ENCODE peak calls at places on chromosomes 2 and 18, in five cellular contexts. Y, J, L, F and Z are unnamed samples.

GRCh38 chr2:43039376-43040080 is 186.9 kb downstream of the ZFP36L2 start:
- DNase-seq in Y (no peak), J (no peak), L (no peak), F (no peak), Z (no peak)

GRCh38 chr18:75173125-75173432 is 35.9 kb downstream of the PTGR3 start:
- DNase-seq in Y (peak), J (no peak), L (peak), F (no peak), Z (peak)

GRCh38 chr18:74861154-74861553 is 263.5 kb downstream of the ZNF407 start:
- DNase-seq in Y (no peak), J (no peak), L (peak), F (peak), Z (no peak)

GRCh38 chr2:123826729-123827271 is 198.3 kb upstream of the CNTNAP5 start:
- DNase-seq in Y (no peak), J (no peak), L (no peak), F (no peak), Z (no peak)

GRCh38 chr2:39008663-39009062 is 112.2 kb downstream of the SOS1 start:
- DNase-seq in Y (no peak), J (no peak), L (no peak), F (peak), Z (no peak)

GRCh38 chr2:88880441-88880953 is 189.0 kb downstream of the RPIA start:
- DNase-seq in Y (peak), J (peak), L (peak), F (peak), Z (peak)

GRCh38 chr2:174024524-174025270 is 59.5 kb upstream of the SP3 start:
- DNase-seq in Y (no peak), J (no peak), L (no peak), F (no peak), Z (no peak)

GRCh38 chr2:74261204-74261864 is 62.9 kb downstream of the MTHFD2 start:
- DNase-seq in Y (no peak), J (no peak), L (peak), F (peak), Z (peak)

GRCh38 chr2:46179037-46179621 is 118.1 kb upstream of the EPAS1 start:
- DNase-seq in Y (peak), J (peak), L (no peak), F (peak), Z (no peak)

GRCh38 chr2:102048465-102048864 is 56.7 kb downstream of the IL1R2 start:
- DNase-seq in Y (no peak), J (no peak), L (no peak), F (peak), Z (no peak)

GRCh38 chr18:23662309-23663263 is at the start of gene ANKRD29:
- DNase-seq in Y (peak), J (peak), L (no peak), F (peak), Z (peak)

GRCh38 chr2:238320648-238321281 is 447 bp downstream of the TRAF3IP1 start:
- DNase-seq in Y (peak), J (peak), L (no peak), F (no peak), Z (peak)

GRCh38 chr2:127195140-127196074 is 24.7 kb downstream of the CYP27C1 start:
- DNase-seq in Y (no peak), J (no peak), L (no peak), F (no peak), Z (no peak)

GRCh38 chr2:240293865-240294461 is 141.5 kb upstream of the GPC1 start:
- DNase-seq in Y (no peak), J (no peak), L (no peak), F (no peak), Z (no peak)

GRCh38 chr18:26133652-26134051 is at the start of gene PSMA8:
- DNase-seq in Y (no peak), J (no peak), L (no peak), F (peak), Z (no peak)

GRCh38 chr2:85785027-85785822 is 31.4 kb downstream of the ATOH8 start:
- DNase-seq in Y (peak), J (no peak), L (no peak), F (no peak), Z (no peak)

GRCh38 chr18:24118750-24119577 is 19.9 kb upstream of the CABYR start:
- DNase-seq in Y (peak), J (peak), L (peak), F (peak), Z (peak)

GRCh38 chr2:197072533-197072932 is 146.0 kb upstream of the PGAP1 start:
- DNase-seq in Y (no peak), J (no peak), L (no peak), F (no peak), Z (no peak)

GRCh38 chr18:79518028-79518682 is 122.4 kb downstream of the NFATC1 start:
- DNase-seq in Y (no peak), J (no peak), L (no peak), F (no peak), Z (no peak)

GRCh38 chr18:23212161-23212560 is 76.9 kb downstream of the CABLES1 start:
- DNase-seq in Y (no peak), J (no peak), L (no peak), F (no peak), Z (no peak)

GRCh38 chr2:134446431-134447091 is 192.7 kb downstream of the MGAT5 start:
- DNase-seq in Y (no peak), J (no peak), L (no peak), F (peak), Z (no peak)

GRCh38 chr2:179454443-179455218 is 190.0 kb upstream of the SESTD1 start:
- DNase-seq in Y (no peak), J (no peak), L (peak), F (peak), Z (no peak)

GRCh38 chr2:216911886-216912285 is 52.0 kb upstream of the TNP1 start:
- DNase-seq in Y (no peak), J (no peak), L (no peak), F (no peak), Z (no peak)

GRCh38 chr18:51257150-51257549 is 59.7 kb upstream of the MEX3C start:
- DNase-seq in Y (no peak), J (no peak), L (no peak), F (no peak), Z (no peak)

GRCh38 chr2:168371273-168371992 is 84.6 kb upstream of the CERS6 start:
- DNase-seq in Y (no peak), J (no peak), L (no peak), F (no peak), Z (no peak)

GRCh38 chr18:76977681-76978234 is 154.8 kb downstream of the MBP start:
- DNase-seq in Y (no peak), J (no peak), L (no peak), F (no peak), Z (no peak)

GRCh38 chr2:139365189-139365588 is 585.0 kb upstream of the NXPH2 start:
- DNase-seq in Y (no peak), J (no peak), L (no peak), F (no peak), Z (no peak)

GRCh38 chr2:112764071-112765044 is at the start of gene CKAP2L:
- DNase-seq in Y (peak), J (peak), L (peak), F (peak), Z (peak)

GRCh38 chr2:27833931-27834330 is 56.3 kb downstream of the RBKS start:
- DNase-seq in Y (no peak), J (no peak), L (no peak), F (no peak), Z (no peak)

GRCh38 chr2:236711440-236711839 is 141.8 kb downstream of the ACKR3 start:
- DNase-seq in Y (peak), J (no peak), L (no peak), F (no peak), Z (no peak)

GRCh38 chr2:125615438-125615837 is 1040.5 kb upstream of the GYPC start:
- DNase-seq in Y (no peak), J (no peak), L (no peak), F (no peak), Z (no peak)

GRCh38 chr2:68319397-68320117 is at the start of gene CNRIP1:
- DNase-seq in Y (peak), J (peak), L (no peak), F (peak), Z (peak)

GRCh38 chr2:112829931-112830330 is 6.6 kb downstream of the IL1B start:
- DNase-seq in Y (no peak), J (no peak), L (no peak), F (no peak), Z (no peak)

GRCh38 chr2:120826716-120827410 is 91.2 kb downstream of the GLI2 start:
- DNase-seq in Y (no peak), J (no peak), L (no peak), F (no peak), Z (no peak)

GRCh38 chr2:54665436-54665856 is 58.0 kb upstream of the EML6 start:
- DNase-seq in Y (peak), J (peak), L (peak), F (peak), Z (peak)

GRCh38 chr2:62369549-62370164 is 136.3 kb downstream of the TMEM17 start:
- DNase-seq in Y (no peak), J (no peak), L (no peak), F (no peak), Z (no peak)

GRCh38 chr18:5196253-5197031 is 615 bp downstream of the AKAIN1 start:
- DNase-seq in Y (no peak), J (no peak), L (no peak), F (no peak), Z (no peak)

GRCh38 chr2:19653336-19653908 is 248.4 kb downstream of the TTC32 start:
- DNase-seq in Y (no peak), J (no peak), L (no peak), F (no peak), Z (no peak)
- TF ChIP-seq MYC in Y (no peak), J (no peak), L (no peak), F (no peak), Z (no peak)

DNA sequence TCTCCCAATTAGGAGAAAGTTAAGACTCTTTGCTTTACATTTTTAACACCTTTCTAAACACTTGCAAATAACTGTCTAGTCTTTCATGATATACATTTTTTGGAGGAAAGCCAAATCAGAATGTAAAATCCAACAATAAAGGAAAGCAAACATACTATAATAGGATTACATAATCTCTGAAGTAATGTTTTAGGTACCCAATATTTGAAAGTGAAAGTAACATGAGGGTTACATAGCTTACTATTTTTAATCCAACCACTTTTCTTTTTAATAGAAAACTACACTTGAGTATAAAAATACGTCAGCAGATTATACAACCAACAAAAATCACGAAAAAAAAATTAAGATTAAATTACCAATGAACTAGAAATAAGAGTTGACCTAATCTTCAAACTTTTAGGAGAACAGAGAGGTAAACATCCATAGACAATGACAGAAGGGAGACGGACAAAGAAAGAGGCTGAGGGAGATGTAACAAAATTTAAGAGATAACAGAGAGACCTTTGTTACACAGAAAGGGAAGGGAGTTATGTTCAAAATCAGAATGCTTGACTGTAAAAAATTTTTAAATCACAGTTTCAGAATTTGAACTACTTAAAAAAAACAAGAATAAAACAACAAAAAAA is 150.0 kb downstream of the IKZF2 start:
- DNase-seq in Y (no peak), J (no peak), L (no peak), F (no peak), Z (no peak)
- TF ChIP-seq MYC in Y (no peak), J (no peak), L (no peak), F (no peak), Z (no peak)

DNA sequence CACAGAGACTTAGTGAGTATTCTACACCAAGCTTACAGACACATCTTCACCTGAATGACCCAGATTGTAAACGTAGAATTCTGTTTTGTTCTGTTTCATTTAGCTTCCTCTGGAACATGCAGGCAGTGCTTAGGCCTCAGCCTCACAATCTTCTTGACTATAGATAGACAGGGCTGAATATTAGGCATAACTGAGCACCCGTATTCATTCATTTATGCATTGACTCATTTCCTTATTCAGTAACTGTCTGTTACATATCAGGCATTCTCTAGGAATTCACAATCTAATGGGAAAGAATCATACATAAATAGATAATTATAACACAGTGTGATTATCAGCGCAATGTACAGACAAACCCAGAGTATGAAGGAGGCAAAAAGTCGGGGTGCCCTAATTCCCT is 124.9 kb upstream of the ETAA1 start:
- DNase-seq in Y (no peak), J (no peak), L (no peak), F (peak), Z (no peak)
- TF ChIP-seq MYC in Y (no peak), J (no peak), L (no peak), F (no peak), Z (no peak)

DNA sequence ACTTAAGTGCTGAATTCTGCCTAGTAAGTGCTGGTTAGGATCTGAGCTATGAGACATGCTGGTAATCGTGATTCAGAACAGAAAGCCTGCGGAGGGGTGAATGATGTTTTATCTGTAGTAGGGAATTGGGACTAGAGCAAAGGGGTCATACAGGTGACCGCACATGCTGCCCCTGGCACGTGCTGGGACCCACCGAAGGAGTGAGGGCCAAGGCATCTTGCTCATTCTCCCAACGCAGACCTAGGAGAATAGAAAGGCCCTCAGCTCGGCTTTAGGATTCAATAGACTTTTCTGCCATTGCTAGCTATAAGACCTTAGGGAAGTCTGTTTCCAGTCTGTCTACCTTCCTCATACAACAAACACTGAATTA is 8.8 kb upstream of the SMAD7 start:
- DNase-seq in Y (no peak), J (no peak), L (no peak), F (no peak), Z (no peak)
- TF ChIP-seq MYC in Y (no peak), J (no peak), L (no peak), F (no peak), Z (no peak)

GRCh38 chr2:218406209-218406948 is 6.7 kb downstream of the CTDSP1 start:
- DNase-seq in Y (peak), J (peak), L (peak), F (peak), Z (peak)

GRCh38 chr2:218403810-218404209 is 4.1 kb downstream of the CTDSP1 start:
- DNase-seq in Y (no peak), J (no peak), L (no peak), F (no peak), Z (no peak)

GRCh38 chr2:218406949-218407703 is 7.5 kb downstream of the CTDSP1 start:
- DNase-seq in Y (peak), J (no peak), L (no peak), F (peak), Z (no peak)

GRCh38 chr2:218404351-218405145 is 4.9 kb downstream of the CTDSP1 start:
- DNase-seq in Y (peak), J (no peak), L (no peak), F (no peak), Z (no peak)

GRCh38 chr2:218405365-218406208 is 5.9 kb downstream of the CTDSP1 start:
- DNase-seq in Y (peak), J (no peak), L (no peak), F (no peak), Z (no peak)
- TF ChIP-seq MYC in Y (no peak), J (peak), L (no peak), F (no peak), Z (no peak)